ENCODE peak calls at places on chromosomes 3 and 15, in eight cellular contexts. One of them, this sample, is unnamed. For H3K36me3 and H3K9me3, the result is how much of the 10 kb centered on the place peaks cover.

GRCh38 chr3:128011140-128011539 is 41.1 kb upstream of the SEC61A1 start:
- DNase-seq in colonic mucosa: peak
- DNase-seq in left ventricle myocardium inferior: no peak
- DNase-seq in uterus: no peak
- DNase-seq in adipocyte: peak
- DNase-seq in small intestine: peak
- DNase-seq in pancreas: peak
- DNase-seq in mammary epithelial cell: peak
- DNase-seq in this sample: no peak

GRCh38 chr15:50501815-50502214 is 44.7 kb downstream of the USP50 start:
- DNase-seq in mammary epithelial cell: no peak
- DNase-seq in pancreas: no peak
- DNase-seq in uterus: no peak
- DNase-seq in left ventricle myocardium inferior: no peak
- DNase-seq in small intestine: no peak
- DNase-seq in adipocyte: no peak
- DNase-seq in colonic mucosa: no peak
- DNase-seq in this sample: no peak

GRCh38 chr3:11077466-11077865 is 76.8 kb upstream of the HRH1 start:
- DNase-seq in uterus: no peak
- DNase-seq in pancreas: no peak
- DNase-seq in small intestine: no peak
- DNase-seq in colonic mucosa: no peak
- DNase-seq in left ventricle myocardium inferior: no peak
- DNase-seq in mammary epithelial cell: peak
- DNase-seq in adipocyte: peak
- DNase-seq in this sample: no peak

GRCh38 chr15:83943849-83944404 is 290.0 kb downstream of the ADAMTSL3 start:
- DNase-seq in left ventricle myocardium inferior: no peak
- DNase-seq in adipocyte: no peak
- DNase-seq in uterus: no peak
- DNase-seq in mammary epithelial cell: peak
- DNase-seq in small intestine: no peak
- DNase-seq in colonic mucosa: no peak
- DNase-seq in pancreas: no peak
- DNase-seq in this sample: no peak

GRCh38 chr3:127325630-127325961 is 37.8 kb upstream of the PRR20G start:
- DNase-seq in pancreas: no peak
- DNase-seq in colonic mucosa: no peak
- DNase-seq in adipocyte: no peak
- DNase-seq in mammary epithelial cell: peak
- DNase-seq in uterus: no peak
- DNase-seq in left ventricle myocardium inferior: no peak
- DNase-seq in small intestine: no peak
- DNase-seq in this sample: no peak

GRCh38 chr3:69541823-69542264 is 156.0 kb upstream of the FRMD4B start:
- DNase-seq in small intestine: no peak
- DNase-seq in adipocyte: no peak
- DNase-seq in colonic mucosa: no peak
- DNase-seq in left ventricle myocardium inferior: peak
- DNase-seq in mammary epithelial cell: peak
- DNase-seq in pancreas: no peak
- DNase-seq in uterus: no peak
- DNase-seq in this sample: no peak

GRCh38 chr15:28098766-28099554 is at the start of gene OCA2:
- DNase-seq in mammary epithelial cell: no peak
- DNase-seq in pancreas: peak
- DNase-seq in colonic mucosa: peak
- DNase-seq in left ventricle myocardium inferior: peak
- DNase-seq in uterus: no peak
- DNase-seq in small intestine: peak
- DNase-seq in adipocyte: peak
- DNase-seq in this sample: peak

GRCh38 chr15:90680371-90680935 is 36.7 kb upstream of the BLM start:
- DNase-seq in small intestine: no peak
- DNase-seq in adipocyte: peak
- DNase-seq in pancreas: no peak
- DNase-seq in left ventricle myocardium inferior: no peak
- DNase-seq in uterus: peak
- DNase-seq in mammary epithelial cell: peak
- DNase-seq in colonic mucosa: no peak
- DNase-seq in this sample: no peak

GRCh38 chr3:39126532-39127071 is 19.1 kb downstream of the TTC21A start:
- DNase-seq in pancreas: no peak
- DNase-seq in left ventricle myocardium inferior: no peak
- DNase-seq in colonic mucosa: peak
- DNase-seq in small intestine: peak
- DNase-seq in mammary epithelial cell: peak
- DNase-seq in uterus: peak
- DNase-seq in adipocyte: peak
- DNase-seq in this sample: no peak

GRCh38 chr3:22089284-22089683 is 338.3 kb upstream of the ZNF385D start:
- DNase-seq in uterus: no peak
- DNase-seq in colonic mucosa: no peak
- DNase-seq in adipocyte: peak
- DNase-seq in small intestine: peak
- DNase-seq in mammary epithelial cell: peak
- DNase-seq in pancreas: peak
- DNase-seq in left ventricle myocardium inferior: no peak
- DNase-seq in this sample: no peak

GRCh38 chr3:141425523-141426233 is 57.4 kb downstream of the ZBTB38 start:
- DNase-seq in uterus: no peak
- DNase-seq in mammary epithelial cell: no peak
- DNase-seq in small intestine: no peak
- DNase-seq in pancreas: no peak
- DNase-seq in colonic mucosa: no peak
- DNase-seq in left ventricle myocardium inferior: no peak
- DNase-seq in adipocyte: no peak
- DNase-seq in this sample: peak

GRCh38 chr3:132550579-132551305 is 46.3 kb upstream of the ACKR4 start:
- DNase-seq in small intestine: no peak
- DNase-seq in colonic mucosa: no peak
- DNase-seq in uterus: no peak
- DNase-seq in left ventricle myocardium inferior: no peak
- DNase-seq in adipocyte: no peak
- DNase-seq in mammary epithelial cell: no peak
- DNase-seq in pancreas: peak
- DNase-seq in this sample: no peak

GRCh38 chr3:126351086-126351770 is 6.0 kb downstream of the KLF15 start:
- DNase-seq in adipocyte: no peak
- DNase-seq in mammary epithelial cell: no peak
- DNase-seq in colonic mucosa: no peak
- DNase-seq in pancreas: peak
- DNase-seq in small intestine: no peak
- DNase-seq in uterus: peak
- DNase-seq in left ventricle myocardium inferior: no peak
- DNase-seq in this sample: peak

GRCh38 chr3:185688808-185689207 is 102.7 kb downstream of the SENP2 start:
- DNase-seq in uterus: no peak
- DNase-seq in small intestine: no peak
- DNase-seq in colonic mucosa: no peak
- DNase-seq in adipocyte: peak
- DNase-seq in mammary epithelial cell: peak
- DNase-seq in pancreas: no peak
- DNase-seq in left ventricle myocardium inferior: no peak
- DNase-seq in this sample: no peak

GRCh38 chr3:38036286-38036685 is 2.7 kb upstream of the DLEC1 start:
- DNase-seq in pancreas: no peak
- DNase-seq in mammary epithelial cell: no peak
- DNase-seq in small intestine: no peak
- DNase-seq in adipocyte: no peak
- DNase-seq in uterus: no peak
- DNase-seq in colonic mucosa: no peak
- DNase-seq in left ventricle myocardium inferior: no peak
- DNase-seq in this sample: no peak

GRCh38 chr3:98875535-98875934 is 26.0 kb downstream of the DCBLD2 start:
- DNase-seq in left ventricle myocardium inferior: no peak
- DNase-seq in uterus: no peak
- DNase-seq in adipocyte: no peak
- DNase-seq in small intestine: no peak
- DNase-seq in pancreas: no peak
- DNase-seq in mammary epithelial cell: no peak
- DNase-seq in colonic mucosa: no peak
- DNase-seq in this sample: no peak
- H3K36me3 ChIP-seq in left ventricle myocardium inferior: under half
- H3K36me3 ChIP-seq in uterus: under half
- H3K36me3 ChIP-seq in adipocyte: under half
- H3K36me3 ChIP-seq in small intestine: under half
- H3K36me3 ChIP-seq in pancreas: under half
- H3K36me3 ChIP-seq in mammary epithelial cell: under half
- H3K36me3 ChIP-seq in colonic mucosa: under half
- H3K36me3 ChIP-seq in this sample: under half

GRCh38 chr15:25058080-25058785 is 103.4 kb downstream of the SNRPN start:
- DNase-seq in left ventricle myocardium inferior: no peak
- DNase-seq in adipocyte: no peak
- DNase-seq in pancreas: no peak
- DNase-seq in colonic mucosa: no peak
- DNase-seq in small intestine: no peak
- DNase-seq in uterus: peak
- DNase-seq in mammary epithelial cell: no peak
- DNase-seq in this sample: no peak

GRCh38 chr15:25057574-25057973 is 102.8 kb downstream of the SNRPN start:
- DNase-seq in uterus: no peak
- DNase-seq in colonic mucosa: no peak
- DNase-seq in mammary epithelial cell: no peak
- DNase-seq in small intestine: no peak
- DNase-seq in pancreas: no peak
- DNase-seq in adipocyte: no peak
- DNase-seq in left ventricle myocardium inferior: no peak
- DNase-seq in this sample: no peak

GRCh38 chr15:25054943-25055342 is 100.2 kb downstream of the SNRPN start:
- DNase-seq in adipocyte: no peak
- DNase-seq in mammary epithelial cell: no peak
- DNase-seq in colonic mucosa: no peak
- DNase-seq in pancreas: no peak
- DNase-seq in left ventricle myocardium inferior: no peak
- DNase-seq in small intestine: no peak
- DNase-seq in uterus: no peak
- DNase-seq in this sample: peak

GRCh38 chr15:25055356-25056068 is 100.7 kb downstream of the SNRPN start:
- DNase-seq in colonic mucosa: peak
- DNase-seq in left ventricle myocardium inferior: no peak
- DNase-seq in mammary epithelial cell: no peak
- DNase-seq in adipocyte: no peak
- DNase-seq in pancreas: no peak
- DNase-seq in uterus: no peak
- DNase-seq in small intestine: no peak
- DNase-seq in this sample: no peak

GRCh38 chr15:25056484-25057429 is 102.0 kb downstream of the SNRPN start:
- DNase-seq in pancreas: no peak
- DNase-seq in colonic mucosa: peak
- DNase-seq in left ventricle myocardium inferior: no peak
- DNase-seq in small intestine: no peak
- DNase-seq in adipocyte: no peak
- DNase-seq in uterus: no peak
- DNase-seq in mammary epithelial cell: no peak
- DNase-seq in this sample: no peak
- H3K9me3 ChIP-seq in pancreas: under half
- H3K9me3 ChIP-seq in colonic mucosa: under half
- H3K9me3 ChIP-seq in left ventricle myocardium inferior: half or more
- H3K9me3 ChIP-seq in small intestine: under half
- H3K9me3 ChIP-seq in adipocyte: half or more
- H3K9me3 ChIP-seq in uterus: half or more
- H3K9me3 ChIP-seq in mammary epithelial cell: half or more
- H3K9me3 ChIP-seq in this sample: half or more

DNA sequence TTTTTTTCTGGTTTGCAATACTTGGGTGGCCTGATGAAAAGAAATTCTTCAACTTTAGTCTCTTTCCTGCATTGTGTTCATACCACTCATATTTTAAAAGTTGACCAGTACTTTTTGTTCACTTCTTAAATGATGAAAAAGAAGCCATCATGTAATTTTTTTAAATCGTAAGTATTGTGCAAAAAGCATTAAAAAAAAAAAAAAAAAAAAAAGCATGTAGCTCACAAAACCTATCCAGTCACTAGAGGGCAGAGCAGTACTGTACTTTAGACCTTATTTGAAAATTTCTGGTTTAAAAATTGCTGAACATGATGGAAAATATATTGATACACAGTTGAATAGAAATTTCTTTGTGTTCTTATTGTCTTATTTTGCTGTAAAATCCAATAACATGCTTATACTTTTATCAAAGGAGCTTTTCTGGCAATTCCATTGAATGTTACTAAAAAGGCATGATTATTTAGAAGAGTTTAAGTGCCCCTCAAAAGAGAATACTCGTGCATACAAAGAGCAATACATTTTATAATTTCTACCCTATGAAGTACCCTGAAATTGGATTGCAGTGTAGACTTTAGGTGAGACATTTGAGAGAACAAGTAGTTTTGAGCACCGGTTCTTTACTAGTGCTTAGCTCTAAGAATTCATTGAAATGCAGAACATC is 137.7 kb downstream of the BBX start:
- DNase-seq in colonic mucosa: no peak
- DNase-seq in mammary epithelial cell: no peak
- DNase-seq in left ventricle myocardium inferior: no peak
- DNase-seq in small intestine: no peak
- DNase-seq in adipocyte: peak
- DNase-seq in pancreas: no peak
- DNase-seq in uterus: no peak
- DNase-seq in this sample: no peak
- H3K4me3 ChIP-seq in colonic mucosa: no peak
- H3K4me3 ChIP-seq in mammary epithelial cell: no peak
- H3K4me3 ChIP-seq in left ventricle myocardium inferior: no peak
- H3K4me3 ChIP-seq in small intestine: no peak
- H3K4me3 ChIP-seq in adipocyte: no peak
- H3K4me3 ChIP-seq in pancreas: no peak
- H3K4me3 ChIP-seq in uterus: no peak
- H3K4me3 ChIP-seq in this sample: no peak

DNA sequence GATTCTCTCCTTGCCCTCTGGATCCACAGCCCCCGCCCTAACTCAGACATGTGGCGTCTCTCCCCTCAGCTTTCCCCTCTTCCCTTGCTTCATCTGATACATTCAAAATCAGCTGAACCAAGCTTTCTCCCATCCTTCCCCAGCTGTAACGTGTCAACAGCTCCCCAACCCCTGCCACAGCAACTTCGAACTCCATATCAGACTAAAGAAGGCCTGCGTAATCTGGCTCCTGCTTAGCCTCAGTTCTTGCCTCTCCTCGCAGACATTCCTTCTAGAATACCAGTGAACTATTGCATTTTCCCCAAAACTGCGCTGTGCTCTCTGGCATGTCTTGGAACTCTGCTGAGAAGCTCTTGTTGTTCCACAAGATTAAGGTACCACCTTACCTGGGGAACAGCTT is 18.3 kb downstream of the B4GALT4 start:
- DNase-seq in pancreas: no peak
- DNase-seq in mammary epithelial cell: no peak
- DNase-seq in adipocyte: no peak
- DNase-seq in colonic mucosa: no peak
- DNase-seq in uterus: no peak
- DNase-seq in left ventricle myocardium inferior: no peak
- DNase-seq in small intestine: no peak
- DNase-seq in this sample: no peak
- H3K36me3 ChIP-seq in pancreas: under half
- H3K36me3 ChIP-seq in mammary epithelial cell: under half
- H3K36me3 ChIP-seq in adipocyte: half or more
- H3K36me3 ChIP-seq in colonic mucosa: under half
- H3K36me3 ChIP-seq in uterus: under half
- H3K36me3 ChIP-seq in left ventricle myocardium inferior: half or more
- H3K36me3 ChIP-seq in small intestine: under half
- H3K36me3 ChIP-seq in this sample: under half

GRCh38 chr3:19702416-19703078 is 231.5 kb downstream of the EFHB start:
- DNase-seq in small intestine: peak
- DNase-seq in left ventricle myocardium inferior: no peak
- DNase-seq in adipocyte: no peak
- DNase-seq in uterus: no peak
- DNase-seq in colonic mucosa: peak
- DNase-seq in mammary epithelial cell: no peak
- DNase-seq in pancreas: no peak
- DNase-seq in this sample: no peak
- H3K9me3 ChIP-seq in small intestine: under half
- H3K9me3 ChIP-seq in left ventricle myocardium inferior: under half
- H3K9me3 ChIP-seq in adipocyte: under half
- H3K9me3 ChIP-seq in uterus: under half
- H3K9me3 ChIP-seq in colonic mucosa: under half
- H3K9me3 ChIP-seq in mammary epithelial cell: under half
- H3K9me3 ChIP-seq in pancreas: under half
- H3K9me3 ChIP-seq in this sample: under half